ENCODE peak calls at places on chromosomes 12 and 14, in seven cellular contexts. D is psoas muscle, W is foreskin fibroblast, Q is NCI-H748 treated with DMSO at 0.1 percent for 48 hours, P is endothelial cell, Y is germinal center, N is ELR. T is an unnamed sample.

GRCh38 chr14:71658261-71658860 is 273.9 kb upstream of the RGS6 start:
- DNase-seq in P (no peak), N (peak; percentile 6), Y (no peak), D (no peak), W (peak; percentile 51), Q (no peak), T (no peak)

GRCh38 chr14:23024612-23025075 is 10.1 kb downstream of the PSMB5 start:
- DNase-seq in P (no peak), W (no peak), D (no peak), Y (no peak), Q (no peak), N (no peak), T (peak; percentile 86)

GRCh38 chr14:34147461-34147860 is 196.6 kb upstream of the EGLN3 start:
- DNase-seq in W (no peak), P (no peak), N (no peak), D (no peak), Q (no peak), Y (no peak), T (no peak)

GRCh38 chr14:34507459-34507858 is 32.0 kb downstream of the EAPP start:
- DNase-seq in D (no peak), Q (no peak), W (no peak), Y (no peak), P (no peak), N (no peak), T (no peak)

GRCh38 chr12:115648463-115648862 is 629.0 kb downstream of the MED13L start:
- DNase-seq in Y (no peak), N (no peak), D (no peak), Q (peak; percentile 30), W (peak; percentile 71), P (no peak), T (no peak)

GRCh38 chr14:102544745-102545460 is 35.3 kb upstream of the ANKRD9 start:
- DNase-seq in Q (no peak), P (no peak), W (no peak), N (no peak), D (no peak), Y (no peak), T (peak; percentile 92)

GRCh38 chr12:103734847-103735246 is 106.2 kb downstream of the NT5DC3 start:
- DNase-seq in D (no peak), Y (no peak), N (no peak), P (no peak), Q (no peak), W (no peak), T (no peak)

GRCh38 chr14:54627718-54628345 is 60.9 kb downstream of the SAMD4A start:
- DNase-seq in W (peak; percentile 72), P (peak; percentile 57), N (peak; percentile 36), Y (peak; percentile 26), D (peak; percentile 70), Q (no peak), T (no peak)

GRCh38 chr12:10941916-10942607 is 3.0 kb upstream of the TAS2R14 start:
- DNase-seq in P (no peak), Y (no peak), D (no peak), W (no peak), N (peak; percentile 16), Q (no peak), T (no peak)

GRCh38 chr14:36684946-36685345 is 23.3 kb downstream of the PAX9 start:
- DNase-seq in D (no peak), W (no peak), N (no peak), Y (no peak), Q (no peak), P (no peak), T (no peak)

GRCh38 chr12:13367973-13368372 is 171.4 kb downstream of the EMP1 start:
- DNase-seq in Y (no peak), N (no peak), Q (no peak), W (no peak), D (no peak), P (no peak), T (no peak)

GRCh38 chr12:58148405-58148804 is 207.0 kb downstream of the ATP23 start:
- DNase-seq in P (peak; percentile 4), Q (no peak), D (no peak), N (peak; percentile 75), W (peak; percentile 36), Y (no peak), T (no peak)

GRCh38 chr12:130428116-130428515 is 90.4 kb downstream of the PIWIL1 start:
- DNase-seq in Q (no peak), D (no peak), P (no peak), Y (no peak), W (no peak), N (no peak), T (no peak)

GRCh38 chr14:79278798-79279644 is 932.3 kb downstream of the DIO2 start:
- DNase-seq in D (peak; percentile 82), Q (peak; percentile 92), W (peak; percentile 80), Y (no peak), P (peak; percentile 80), N (peak; percentile 53), T (peak; percentile 92)

GRCh38 chr14:92630367-92630766 is 116.8 kb downstream of the RIN3 start:
- DNase-seq in D (no peak), Y (no peak), W (no peak), Q (no peak), N (no peak), P (no peak), T (no peak)

GRCh38 chr12:67885370-67886169 is 103.7 kb upstream of the IFNG-AS1 start:
- DNase-seq in P (no peak), D (no peak), N (peak; percentile 3), W (no peak), Y (no peak), Q (no peak), T (no peak)

GRCh38 chr12:85007836-85008235 is 28.2 kb downstream of the TSPAN19 start:
- DNase-seq in D (no peak), N (no peak), P (no peak), Q (no peak), Y (no peak), W (peak; percentile 84), T (no peak)

GRCh38 chr12:9808531-9808930 is 18.8 kb upstream of the KLRF1 start:
- DNase-seq in Y (no peak), P (no peak), N (no peak), W (no peak), Q (no peak), D (no peak), T (no peak)

GRCh38 chr12:104877107-104877705 is 80.9 kb downstream of the SLC41A2 start:
- DNase-seq in P (peak; percentile 18), W (peak; percentile 73), D (no peak), Y (no peak), N (peak; percentile 51), Q (peak; percentile 2), T (peak; percentile 25)

T was measured in WERI-Rb-1.